ENCODE peak calls at places on chromosomes 16 and 17, in nine cellular contexts. K, J, B, F, M, C, U, Z and E are unnamed samples.

GRCh38 chr16:31568577-31569359 is 41.1 kb downstream of the AHSP start:
- DNase-seq in M (peak), F (peak), U (peak), J (no peak), K (no peak), B (peak), Z (no peak), C (no peak), E (no peak)

GRCh38 chr16:30600215-30600614 is 10.0 kb downstream of the ZNF689 start:
- DNase-seq in K (no peak), M (no peak), Z (no peak), B (no peak), C (no peak), U (no peak), F (no peak), J (no peak), E (no peak)

GRCh38 chr17:66508896-66509843 is 206.8 kb downstream of the PRKCA start:
- DNase-seq in J (peak), C (peak), F (no peak), M (peak), U (peak), B (no peak), K (peak), Z (peak), E (peak)

GRCh38 chr16:83393196-83393981 is 414.4 kb upstream of the HSBP1 start:
- DNase-seq in U (no peak), C (no peak), K (no peak), B (no peak), J (no peak), F (no peak), Z (no peak), M (no peak), E (no peak)

GRCh38 chr17:33642002-33642401 is 348.9 kb upstream of the ASIC2 start:
- DNase-seq in B (peak), M (no peak), J (no peak), Z (no peak), F (no peak), U (no peak), K (no peak), C (no peak), E (no peak)

GRCh38 chr17:4859816-4860625 is 26.9 kb downstream of the MINK1 start:
- DNase-seq in K (no peak), B (no peak), M (no peak), F (no peak), U (no peak), Z (no peak), C (no peak), J (no peak), E (no peak)

GRCh38 chr17:51152766-51153209 is 571 bp upstream of the NME1 start:
- DNase-seq in J (peak), K (no peak), Z (no peak), U (no peak), M (peak), C (no peak), B (peak), F (no peak), E (no peak)

GRCh38 chr16:19169081-19169639 is 1.1 kb downstream of the SYT17 start:
- DNase-seq in B (peak), K (no peak), M (no peak), F (no peak), U (no peak), J (no peak), Z (no peak), C (no peak), E (no peak)

GRCh38 chr17:77901476-77901875 is 57.0 kb upstream of the TNRC6C start:
- DNase-seq in U (no peak), B (no peak), K (no peak), M (no peak), J (no peak), C (no peak), F (no peak), Z (no peak), E (no peak)

GRCh38 chr17:64262422-64263260 is at the start of gene TEX2:
- DNase-seq in B (peak), Z (peak), C (peak), U (peak), J (peak), K (peak), F (peak), M (peak), E (peak)

GRCh38 chr17:75941442-75941819 is 589 bp upstream of the FBF1 start:
- DNase-seq in J (no peak), F (no peak), U (no peak), K (no peak), C (no peak), B (no peak), M (no peak), Z (no peak), E (no peak)

GRCh38 chr16:1674306-1674705 is 3.8 kb upstream of the JPT2 start:
- DNase-seq in Z (no peak), U (no peak), C (no peak), J (no peak), F (no peak), B (no peak), M (no peak), K (no peak), E (no peak)

GRCh38 chr17:16443390-16444257 is 28.3 kb downstream of the TRPV2 start:
- DNase-seq in Z (no peak), K (no peak), B (no peak), C (no peak), M (no peak), J (no peak), U (no peak), F (no peak), E (no peak)

GRCh38 chr16:88649924-88650748 is 717 bp downstream of the CYBA start:
- DNase-seq in J (no peak), K (peak), Z (no peak), M (no peak), U (peak), C (no peak), F (no peak), B (peak), E (no peak)

GRCh38 chr17:57948555-57949420 is 6.4 kb downstream of the CUEDC1 start:
- DNase-seq in C (peak), K (no peak), Z (no peak), F (no peak), J (peak), U (no peak), B (no peak), M (peak), E (peak)

GRCh38 chr17:44359001-44359400 is 4.7 kb downstream of the FAM171A2 start:
- DNase-seq in F (no peak), K (no peak), Z (no peak), B (no peak), M (no peak), U (no peak), C (no peak), J (no peak), E (no peak)

GRCh38 chr16:90019543-90020259 is 445 bp upstream of the DBNDD1 start:
- DNase-seq in U (peak), J (peak), M (peak), B (peak), C (peak), Z (peak), K (no peak), F (peak), E (peak)

GRCh38 chr16:889586-889985 is 81.2 kb downstream of the LMF1 start:
- DNase-seq in J (no peak), Z (no peak), K (no peak), F (no peak), B (no peak), U (no peak), C (no peak), M (no peak), E (no peak)

GRCh38 chr17:49926886-49927285 is 42.1 kb upstream of the DLX4 start:
- DNase-seq in K (no peak), F (no peak), Z (no peak), M (peak), B (no peak), J (no peak), U (no peak), C (no peak), E (no peak)

GRCh38 chr17:82007495-82008257 is 15.0 kb downstream of the CENPX start:
- DNase-seq in C (peak), F (no peak), U (no peak), K (no peak), Z (no peak), M (no peak), B (no peak), J (no peak), E (no peak)

GRCh38 chr16:88939814-88940195 is 37.2 kb downstream of the CBFA2T3 start:
- DNase-seq in M (no peak), F (no peak), J (no peak), K (peak), U (no peak), B (no peak), C (no peak), Z (no peak), E (no peak)

GRCh38 chr17:11848330-11848729 is 148.9 kb downstream of the ZNF18 start:
- DNase-seq in J (no peak), U (no peak), F (no peak), K (no peak), B (no peak), C (no peak), M (no peak), Z (no peak), E (no peak)

GRCh38 chr17:75645889-75646625 is 12.8 kb downstream of the SMIM5 start:
- DNase-seq in Z (no peak), F (no peak), J (peak), M (no peak), C (no peak), K (peak), U (peak), B (peak), E (peak)

GRCh38 chr16:57147381-57148191 is 38.3 kb downstream of the PSME3IP1 start:
- DNase-seq in C (peak), U (no peak), M (no peak), J (no peak), Z (no peak), B (peak), K (no peak), F (peak), E (no peak)

GRCh38 chr17:81426676-81427445 is 31.6 kb downstream of the BAHCC1 start:
- DNase-seq in F (no peak), B (peak), U (no peak), J (no peak), Z (no peak), C (no peak), K (no peak), M (no peak), E (no peak)

GRCh38 chr17:45584092-45585036 is 93.8 kb upstream of the PLEKHM1 start:
- DNase-seq in C (peak), J (peak), B (peak), M (peak), U (peak), K (peak), Z (peak), F (peak), E (peak)

GRCh38 chr16:68700120-68700519 is 37.0 kb upstream of the CDH1 start:
- DNase-seq in Z (no peak), B (no peak), F (no peak), C (no peak), J (no peak), M (peak), K (no peak), U (no peak), E (no peak)

GRCh38 chr17:32461853-32462617 is 17.7 kb downstream of the PSMD11 start:
- DNase-seq in Z (peak), K (no peak), U (peak), M (peak), B (peak), J (peak), C (peak), F (peak), E (peak)

GRCh38 chr17:56821847-56822534 is 11.7 kb downstream of the C17orf67 start:
- DNase-seq in F (no peak), B (no peak), C (no peak), M (no peak), J (no peak), Z (no peak), U (no peak), K (no peak), E (no peak)

GRCh38 chr17:57911834-57912673 is 43.2 kb downstream of the CUEDC1 start:
- DNase-seq in B (no peak), K (peak), U (peak), Z (no peak), F (no peak), J (no peak), M (peak), C (peak), E (peak)

GRCh38 chr17:49334744-49335512 is 27.1 kb downstream of the ZNF652 start:
- DNase-seq in U (no peak), B (no peak), K (no peak), J (no peak), M (peak), Z (no peak), C (no peak), F (no peak), E (no peak)

GRCh38 chr17:29292071-29292991 is 1.6 kb downstream of the NUFIP2 start:
- DNase-seq in U (peak), B (peak), F (peak), K (peak), J (peak), Z (peak), C (peak), M (peak), E (peak)

GRCh38 chr17:50269477-50270429 is 4.5 kb upstream of the TMEM92 start:
- DNase-seq in F (peak), Z (peak), U (peak), J (peak), B (peak), K (peak), C (peak), M (peak), E (peak)

GRCh38 chr16:70304892-70305448 is 6.0 kb downstream of the DDX19B start:
- DNase-seq in F (no peak), M (no peak), U (no peak), B (no peak), J (no peak), K (no peak), C (no peak), Z (no peak), E (peak)

GRCh38 chr17:81348097-81349055 is 46.9 kb upstream of the BAHCC1 start:
- DNase-seq in U (peak), K (no peak), J (no peak), B (no peak), F (no peak), Z (no peak), C (no peak), M (no peak), E (no peak)

GRCh38 chr16:14013571-14014283 is 57.4 kb upstream of the MRTFB start:
- DNase-seq in B (peak), Z (no peak), F (no peak), U (no peak), C (peak), J (peak), M (peak), K (no peak), E (no peak)

GRCh38 chr17:65360961-65361552 is 200.4 kb downstream of the AXIN2 start:
- DNase-seq in F (no peak), C (no peak), J (no peak), Z (no peak), U (peak), M (no peak), K (no peak), B (no peak), E (no peak)

GRCh38 chr16:49010879-49011278 is 270.8 kb downstream of the CBLN1 start:
- DNase-seq in K (no peak), U (no peak), J (no peak), M (no peak), C (no peak), Z (no peak), B (no peak), F (no peak), E (no peak)

GRCh38 chr16:4675864-4676786 is 17.2 kb upstream of the NUDT16L1 start:
- DNase-seq in K (no peak), J (no peak), Z (peak), M (no peak), U (peak), B (no peak), C (no peak), F (no peak), E (no peak)

GRCh38 chr17:5031365-5032082 is 3.7 kb downstream of the SLC52A1 start:
- DNase-seq in B (peak), U (peak), J (peak), C (peak), M (peak), F (peak), Z (peak), K (peak), E (peak)

GRCh38 chr17:73749337-73749807 is 105.1 kb upstream of the SDK2 start:
- DNase-seq in M (no peak), F (no peak), U (no peak), C (no peak), J (peak), B (no peak), Z (no peak), K (no peak), E (no peak)

GRCh38 chr17:73750975-73751374 is 106.7 kb upstream of the SDK2 start:
- DNase-seq in B (peak), M (no peak), Z (no peak), C (no peak), J (no peak), K (peak), U (peak), F (no peak), E (no peak)

GRCh38 chr17:73747221-73748002 is 103.2 kb upstream of the SDK2 start:
- DNase-seq in K (no peak), C (no peak), Z (no peak), U (no peak), F (no peak), J (no peak), M (no peak), B (no peak), E (peak)

GRCh38 chr17:73748521-73748920 is 104.3 kb upstream of the SDK2 start:
- DNase-seq in B (no peak), K (no peak), M (no peak), Z (no peak), J (no peak), F (no peak), U (no peak), C (no peak), E (no peak)

DNA sequence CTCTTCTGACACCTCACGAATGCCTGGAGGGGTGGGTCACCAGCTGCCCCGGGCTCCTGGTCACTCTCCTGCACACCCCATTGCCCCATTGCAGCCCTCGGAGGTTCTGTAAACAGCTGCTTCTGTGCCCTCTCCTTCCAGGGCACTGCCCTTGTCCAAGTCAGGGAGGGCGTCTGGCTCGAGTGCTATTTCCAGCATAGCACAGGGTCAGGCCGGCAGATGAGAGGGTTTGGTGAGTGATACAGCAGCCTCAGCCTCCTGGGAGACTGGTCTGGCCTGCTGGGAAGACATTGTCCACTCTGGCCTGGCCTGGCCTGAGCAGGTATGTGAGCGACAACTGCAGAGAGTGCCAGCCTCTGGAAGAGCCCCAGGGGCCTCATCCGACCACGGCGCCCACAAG is 105.7 kb upstream of the SDK2 start:
- DNase-seq in K (no peak), C (no peak), U (no peak), M (no peak), Z (no peak), J (no peak), F (no peak), B (no peak), E (no peak)
- TF ChIP-seq CTCF in K (no peak), C (no peak), U (no peak), M (no peak), Z (no peak), J (no peak), F (no peak), B (no peak), E (no peak)

DNA sequence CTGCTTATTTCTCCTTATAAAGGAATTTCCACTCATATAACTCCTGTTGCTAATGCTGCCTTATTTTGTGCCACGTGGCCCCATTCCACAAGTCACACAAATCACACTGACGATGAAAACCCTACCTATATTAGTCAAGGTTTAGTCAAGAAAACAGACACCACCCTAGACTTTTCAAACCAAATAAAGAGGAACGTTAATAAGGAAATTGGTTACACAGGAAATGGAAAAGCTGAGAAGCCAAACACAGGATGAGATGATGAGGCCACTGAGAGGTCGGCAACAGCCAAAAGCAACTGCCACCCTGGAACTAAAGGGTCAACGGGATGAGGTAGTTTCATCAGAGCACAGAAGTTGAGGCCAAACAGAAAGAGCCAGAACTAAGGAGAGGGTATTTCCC is 47.3 kb upstream of the ALOX12 start:
- DNase-seq in J (no peak), C (no peak), F (no peak), B (no peak), M (no peak), U (no peak), Z (no peak), K (no peak), E (no peak)
- TF ChIP-seq CTCF in J (no peak), C (no peak), F (no peak), B (no peak), M (no peak), U (no peak), Z (no peak), K (no peak), E (no peak)

GRCh38 chr17:19238167-19238505 is 970 bp downstream of the EPN2 start:
- DNase-seq in Z (no peak), K (peak), U (peak), F (peak), J (peak), B (peak), C (no peak), M (no peak), E (peak)

GRCh38 chr17:19242926-19243325 is 5.8 kb downstream of the EPN2 start:
- DNase-seq in B (no peak), C (no peak), U (no peak), J (no peak), Z (no peak), F (no peak), K (no peak), M (no peak), E (no peak)

GRCh38 chr17:19242323-19242722 is 5.2 kb downstream of the EPN2 start:
- DNase-seq in Z (no peak), U (no peak), C (no peak), F (no peak), M (no peak), J (no peak), B (no peak), K (no peak), E (peak)

GRCh38 chr17:19239544-19239943 is 2.4 kb downstream of the EPN2 start:
- DNase-seq in B (no peak), K (no peak), M (no peak), J (no peak), U (no peak), F (no peak), Z (no peak), C (no peak), E (no peak)

GRCh38 chr17:19237389-19238166 is 412 bp downstream of the EPN2 start:
- DNase-seq in F (peak), B (peak), U (peak), C (no peak), K (peak), J (peak), M (no peak), Z (peak), E (peak)
- TF ChIP-seq CTCF in F (peak), B (peak), U (no peak), C (no peak), K (no peak), J (peak), M (no peak), Z (no peak), E (no peak)

GRCh38 chr17:8941980-8942617 is 23.4 kb downstream of the PIK3R5 start:
- DNase-seq in Z (peak), U (no peak), B (no peak), J (no peak), C (no peak), M (no peak), K (no peak), F (no peak), E (no peak)

GRCh38 chr17:8944083-8944482 is 21.4 kb downstream of the PIK3R5 start:
- DNase-seq in F (no peak), Z (no peak), K (no peak), M (no peak), C (no peak), J (no peak), B (no peak), U (no peak), E (no peak)

GRCh38 chr17:8939496-8940334 is 25.8 kb downstream of the PIK3R5 start:
- DNase-seq in J (no peak), U (no peak), B (no peak), K (no peak), F (no peak), Z (no peak), M (no peak), C (no peak), E (no peak)

GRCh38 chr17:8940866-8941471 is 24.5 kb downstream of the PIK3R5 start:
- DNase-seq in K (no peak), J (no peak), Z (no peak), C (no peak), M (no peak), F (no peak), U (no peak), B (no peak), E (no peak)

GRCh38 chr17:8941520-8941919 is 24.0 kb downstream of the PIK3R5 start:
- DNase-seq in K (no peak), U (peak), C (no peak), Z (no peak), J (no peak), F (no peak), B (no peak), M (no peak), E (no peak)
- TF ChIP-seq CTCF in K (no peak), U (no peak), C (no peak), Z (no peak), J (no peak), F (no peak), B (no peak), M (no peak), E (no peak)